ENCODE peak calls at places on chromosomes 16 and 17, in nine cellular contexts. W is HCT116, R is K562, L is GM23338, S is A549, H is SK-N-SH, T is HepG2, U is HL-60, P is GM12878. N is an unnamed sample.

GRCh38 chr16:7946142-7946541 is 613.5 kb downstream of the RBFOX1 start:
- DNase-seq in W (no peak), R (no peak), L (no peak), S (no peak), H (no peak), T (no peak), U (no peak), P (no peak), N (no peak)

GRCh38 chr16:58128721-58129096 is 472 bp downstream of the CFAP20 start:
- DNase-seq in W (no peak), R (peak; percentile 58), L (peak; percentile 55), S (no peak), H (peak; percentile 70), T (no peak), U (no peak), P (no peak), N (no peak)

GRCh38 chr16:89695875-89696597 is 5.5 kb downstream of the SPATA2L start:
- DNase-seq in W (no peak), R (no peak), L (no peak), S (no peak), H (peak; percentile 28), T (no peak), U (no peak), P (no peak), N (no peak)

GRCh38 chr16:6956511-6956910 is 376.1 kb upstream of the RBFOX1 start:
- DNase-seq in W (no peak), R (no peak), L (no peak), S (no peak), H (no peak), T (no peak), U (no peak), P (no peak), N (no peak)

GRCh38 chr16:30346286-30346685 is 8.8 kb downstream of the CD2BP2 start:
- DNase-seq in W (no peak), R (no peak), L (no peak), S (no peak), H (no peak), T (no peak), U (no peak), P (no peak), N (no peak)

GRCh38 chr17:77963441-77963840 is 4.9 kb downstream of the TNRC6C start:
- DNase-seq in W (no peak), R (peak; percentile 66), L (no peak), S (no peak), H (peak; percentile 77), T (peak; percentile 75), U (peak; percentile 83), P (no peak), N (no peak)

GRCh38 chr17:71080937-71081336 is 911.6 kb downstream of the KCNJ2 start:
- DNase-seq in W (no peak), R (no peak), L (peak; percentile 63), S (no peak), H (no peak), T (no peak), U (no peak), P (no peak), N (no peak)

GRCh38 chr16:76444823-76445222 is 167.6 kb downstream of the CNTNAP4 start:
- DNase-seq in W (no peak), R (no peak), L (no peak), S (no peak), H (no peak), T (no peak), U (no peak), P (no peak), N (no peak)

GRCh38 chr16:15052747-15053476 is 3.0 kb downstream of the NTAN1 start:
- DNase-seq in W (no peak), R (no peak), L (no peak), S (no peak), H (no peak), T (no peak), U (peak; percentile 56), P (no peak), N (no peak)

GRCh38 chr17:55652825-55653224 is 69.8 kb downstream of the TMEM100 start:
- DNase-seq in W (no peak), R (no peak), L (no peak), S (no peak), H (no peak), T (no peak), U (no peak), P (no peak), N (no peak)

GRCh38 chr17:12302711-12303110 is 282.0 kb downstream of the MAP2K4 start:
- DNase-seq in W (no peak), R (no peak), L (no peak), S (no peak), H (no peak), T (no peak), U (no peak), P (no peak), N (no peak)

GRCh38 chr16:30780549-30780948 is 6.5 kb downstream of the ZNF629 start:
- DNase-seq in W (no peak), R (no peak), L (no peak), S (no peak), H (no peak), T (no peak), U (peak; percentile 67), P (no peak), N (no peak)

GRCh38 chr17:68205251-68205807 is 42.5 kb upstream of the AMZ2 start:
- DNase-seq in W (peak; percentile 78), R (peak; percentile 87), L (peak; percentile 94), S (peak; percentile 91), H (peak; percentile 97), T (peak; percentile 80), U (peak; percentile 86), P (no peak), N (peak; percentile 30)

GRCh38 chr17:59746849-59747445 is 39.5 kb downstream of the VMP1 start:
- DNase-seq in W (no peak), R (peak; percentile 22), L (peak; percentile 59), S (peak; percentile 46), H (peak; percentile 44), T (peak; percentile 62), U (peak; percentile 14), P (no peak), N (no peak)

GRCh38 chr16:84818989-84819643 is 669 bp upstream of the CRISPLD2 start:
- DNase-seq in W (no peak), R (no peak), L (peak; percentile 61), S (no peak), H (no peak), T (no peak), U (no peak), P (no peak), N (no peak)

GRCh38 chr16:79307214-79307613 is 293.3 kb downstream of the MAF start:
- DNase-seq in W (no peak), R (no peak), L (no peak), S (no peak), H (no peak), T (no peak), U (no peak), P (no peak), N (no peak)

GRCh38 chr16:67170948-67171649 is 761 bp downstream of the NOL3 start:
- DNase-seq in W (no peak), R (no peak), L (no peak), S (peak; percentile 41), H (no peak), T (peak; percentile 45), U (no peak), P (no peak), N (no peak)

GRCh38 chr17:58818654-58819053 is 63.0 kb downstream of the PPM1E start:
- DNase-seq in W (no peak), R (no peak), L (no peak), S (no peak), H (no peak), T (no peak), U (no peak), P (no peak), N (no peak)

GRCh38 chr17:81867952-81868673 is 3.0 kb downstream of the ARHGDIA start:
- DNase-seq in W (peak; percentile 68), R (peak; percentile 32), L (no peak), S (no peak), H (peak; percentile 51), T (no peak), U (peak; percentile 35), P (no peak), N (no peak)

GRCh38 chr17:14048169-14048568 is 21.1 kb upstream of the COX10 start:
- DNase-seq in W (no peak), R (peak; percentile 23), L (peak; percentile 70), S (peak; percentile 30), H (peak; percentile 33), T (no peak), U (no peak), P (no peak), N (no peak)

GRCh38 chr17:39740357-39741111 is 2.8 kb downstream of the GRB7 start:
- DNase-seq in W (peak; percentile 43), R (peak; percentile 64), L (peak; percentile 95), S (peak; percentile 60), H (peak; percentile 26), T (peak; percentile 90), U (no peak), P (no peak), N (no peak)

GRCh38 chr17:79951361-79952264 is 84.1 kb downstream of the TBC1D16 start:
- DNase-seq in W (no peak), R (no peak), L (no peak), S (no peak), H (peak; percentile 48), T (peak; percentile 47), U (no peak), P (no peak), N (no peak)
- TF ChIP-seq REST in W (no peak), R (no peak), L (no peak), S (no peak), H (no peak), T (no peak), U (no peak), P (no peak), N (no peak)

DNA sequence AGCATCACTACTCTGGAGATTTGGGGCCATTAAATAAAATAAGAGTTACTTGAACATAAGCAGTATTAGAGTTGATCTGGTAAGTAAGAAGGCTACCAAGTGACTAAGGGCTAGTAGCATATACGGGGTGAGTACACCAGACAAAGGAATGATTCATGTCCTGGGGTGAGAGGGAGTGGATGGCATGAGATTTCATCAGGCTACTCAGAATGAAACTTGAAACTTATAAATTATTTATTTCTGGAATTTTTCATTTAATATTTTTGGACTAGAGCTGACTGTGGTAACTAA is 2.3 kb downstream of the SLFN5 start:
- DNase-seq in W (peak; percentile 68), R (no peak), L (no peak), S (peak; percentile 63), H (no peak), T (no peak), U (no peak), P (no peak), N (peak; percentile 68)
- H3K4me3 ChIP-seq in W (no peak overlapping the region), R (no peak overlapping the region), L (no peak overlapping the region), S (peak overlapping the region; percentile 82), H (peak overlapping the region; percentile 99), T (no peak overlapping the region), U (no peak overlapping the region), P (no peak overlapping the region), N (no peak overlapping the region)

GRCh38 chr17:1712271-1712670 is 2.1 kb upstream of the TLCD2 start:
- DNase-seq in W (no peak), R (no peak), L (no peak), S (no peak), H (no peak), T (no peak), U (no peak), P (no peak), N (no peak)
- H3K27ac ChIP-seq in W (no peak overlapping the region), R (peak overlapping the region; percentile 88), L (no peak overlapping the region), S (no peak overlapping the region), H (no peak overlapping the region), T (no peak overlapping the region), U (no peak overlapping the region), P (no peak overlapping the region), N (peak overlapping the region; percentile 66)

DNA sequence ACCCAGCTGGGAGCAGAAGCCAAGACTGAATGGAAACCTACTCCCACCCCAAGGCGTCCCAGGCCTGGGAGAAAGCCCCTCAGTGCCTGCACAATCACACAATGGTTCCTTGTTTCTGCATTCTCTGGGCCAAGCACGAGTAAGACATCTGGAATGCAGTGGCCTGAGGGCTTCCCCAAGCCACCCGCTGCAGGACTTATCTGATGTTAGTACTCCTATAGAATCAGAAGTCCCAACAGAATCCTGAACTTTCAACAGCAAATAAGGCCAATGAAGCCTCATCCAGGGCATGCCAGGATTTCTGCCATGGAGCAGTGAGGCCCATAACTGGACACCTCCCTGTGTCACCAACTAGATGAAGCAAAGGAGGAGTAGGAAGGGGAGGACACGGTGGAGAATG is 28.6 kb downstream of the MYO18A start:
- DNase-seq in W (peak; percentile 70), R (peak; percentile 51), L (no peak), S (peak; percentile 62), H (no peak), T (peak; percentile 94), U (no peak), P (no peak), N (no peak)
- TF ChIP-seq REST in W (no peak), R (no peak), L (no peak), S (no peak), H (no peak), T (no peak), U (no peak), P (no peak), N (no peak)